ENCODE peak calls at places on chromosomes 7 and 10, in seven cellular contexts. J is CD4-positive, alpha-beta memory T cell; E is cardiac fibroblast; S is MM.1S; Q is dorsolateral prefrontal cortex; B is ovary; T is cardiac muscle cell. D is an unnamed sample.
A peak's percentile ranks its signal among the peaks of the same experiment; 100 is the strongest.

GRCh38 chr7:366171-366916 is 76.4 kb downstream of the FOXL3 start:
- DNase-seq in J (no peak), E (peak; percentile 12), S (no peak), Q (no peak), B (no peak), T (peak; percentile 21), D (no peak)

GRCh38 chr7:45882465-45882810 is 5.8 kb upstream of the IGFBP1 start:
- DNase-seq in J (no peak), E (no peak), S (no peak), Q (no peak), B (no peak), T (no peak), D (no peak)

GRCh38 chr7:7190142-7190541 is 7.8 kb downstream of the C1GALT1 start:
- DNase-seq in J (no peak), E (peak; percentile 85), S (no peak), Q (no peak), B (no peak), T (peak; percentile 90), D (no peak)

GRCh38 chr7:100583132-100584045 is 2.5 kb downstream of the LRCH4 start:
- DNase-seq in J (peak; percentile 69), E (peak; percentile 85), S (peak; percentile 42), Q (no peak), B (peak; percentile 66), T (peak; percentile 81), D (no peak)

GRCh38 chr7:55432937-55433784 is 68.0 kb downstream of the LANCL2 start:
- DNase-seq in J (peak; percentile 45), E (peak; percentile 44), S (peak; percentile 48), Q (no peak), B (no peak), T (peak; percentile 47), D (peak; percentile 69)

GRCh38 chr7:22631730-22632129 is 95.3 kb upstream of the IL6 start:
- DNase-seq in J (no peak), E (no peak), S (no peak), Q (no peak), B (no peak), T (peak; percentile 14), D (no peak)

GRCh38 chr10:86815640-86816039 is 59.2 kb downstream of the BMPR1A start:
- DNase-seq in J (no peak), E (no peak), S (no peak), Q (no peak), B (no peak), T (no peak), D (no peak)

GRCh38 chr7:158549176-158549833 is 38.3 kb downstream of the PTPRN2 start:
- DNase-seq in J (no peak), E (peak; percentile 48), S (no peak), Q (peak; percentile 75), B (peak; percentile 40), T (peak; percentile 26), D (peak; percentile 61)

GRCh38 chr10:86795353-86795752 is 38.9 kb downstream of the BMPR1A start:
- DNase-seq in J (no peak), E (peak; percentile 86), S (no peak), Q (no peak), B (no peak), T (peak; percentile 87), D (no peak)

GRCh38 chr7:107857541-107857912 is 33.5 kb upstream of the DLD start:
- DNase-seq in J (no peak), E (peak; percentile 18), S (no peak), Q (no peak), B (no peak), T (peak; percentile 30), D (no peak)

DNA sequence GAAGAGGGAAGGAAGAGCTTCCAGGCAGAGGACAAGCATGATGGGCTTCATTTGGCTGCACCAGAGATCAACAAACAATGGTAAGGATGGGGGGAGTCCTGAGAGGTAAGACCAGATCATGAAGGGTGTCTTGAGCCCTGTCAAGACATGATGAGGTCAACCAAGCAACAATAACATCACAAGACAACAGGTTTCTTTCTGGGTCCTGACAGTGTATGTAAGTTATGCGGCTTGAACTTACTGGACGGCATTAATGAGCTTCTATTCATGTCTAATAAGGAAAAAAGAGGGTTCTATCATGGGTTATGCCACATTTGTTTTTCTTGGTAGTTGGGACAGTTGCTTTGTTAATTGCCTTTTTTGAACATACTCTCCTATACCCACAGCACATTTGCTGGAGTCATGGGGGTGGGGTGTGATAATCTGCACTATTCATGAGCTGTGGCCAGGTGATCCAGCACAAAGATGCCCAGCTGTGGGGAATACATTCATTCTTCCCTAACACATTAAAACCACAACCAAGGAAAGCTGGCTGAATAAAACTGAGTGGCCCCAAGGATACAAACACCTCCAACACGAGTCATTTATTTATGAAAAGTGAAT is 168.8 kb upstream of the KLF14 start:
- DNase-seq in J (no peak), E (no peak), S (no peak), Q (no peak), B (no peak), T (no peak), D (no peak)
- H3K4me3 ChIP-seq in J (no peak overlapping the region), E (peak overlapping the region; percentile 9), S (no peak overlapping the region), Q (no peak overlapping the region), B (no peak overlapping the region), T (no peak overlapping the region), D (no peak overlapping the region)

GRCh38 chr10:60781678-60782077 is 3.4 kb downstream of the CDK1 start:
- DNase-seq in J (no peak), E (no peak), S (no peak), Q (no peak), B (no peak), T (no peak), D (no peak)
- H3K4me3 ChIP-seq in J (no peak overlapping the region), E (no peak overlapping the region), S (no peak overlapping the region), Q (no peak overlapping the region), B (no peak overlapping the region), T (no peak overlapping the region), D (no peak overlapping the region)

DNA sequence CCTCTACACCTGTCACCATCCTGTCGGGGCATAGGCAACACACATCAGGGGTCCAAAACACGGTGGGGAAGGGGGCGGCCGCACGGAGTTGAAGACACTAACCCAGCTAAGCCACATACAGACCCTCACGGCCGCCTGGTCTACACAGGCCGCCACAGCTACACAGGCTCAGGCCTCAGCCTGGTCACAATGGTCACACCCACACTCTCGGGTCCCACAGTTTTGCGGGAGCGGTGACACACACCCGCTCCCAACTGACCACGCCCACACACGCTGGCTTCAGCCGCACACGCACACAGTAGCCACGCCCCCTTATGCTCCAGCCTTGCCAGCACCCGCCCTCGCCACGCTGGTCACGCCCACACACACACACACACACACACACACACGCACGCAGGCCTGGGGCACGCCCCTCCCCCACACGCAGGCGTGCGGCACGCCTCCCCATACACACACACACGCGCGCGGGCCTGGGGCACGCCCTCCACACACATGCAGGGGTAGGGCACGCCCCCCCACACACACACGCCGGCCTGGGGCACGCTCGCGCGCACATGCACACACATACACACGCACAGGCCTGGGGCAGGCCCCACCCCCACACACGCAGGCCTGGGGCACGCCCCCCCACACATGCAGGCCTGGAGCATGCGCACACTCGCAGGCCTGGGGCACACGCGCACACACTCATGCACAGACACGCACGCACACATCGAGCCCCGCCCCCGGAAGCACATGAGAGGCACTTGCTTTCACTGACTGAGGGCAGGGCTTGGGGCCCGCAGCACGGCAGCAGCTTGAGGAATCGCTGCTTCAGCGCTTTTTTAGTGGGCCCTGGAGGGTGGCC is 12.3 kb upstream of the OGA start:
- DNase-seq in J (peak; percentile 96), E (peak; percentile 92), S (peak; percentile 91), Q (peak; percentile 80), B (peak; percentile 95), T (peak; percentile 91), D (no peak)
- H3K4me3 ChIP-seq in J (peak overlapping the region; percentile 57), E (peak overlapping the region; percentile 57), S (peak overlapping the region; percentile 76), Q (peak overlapping the region; percentile 54), B (peak overlapping the region; percentile 41), T (peak overlapping the region; percentile 26), D (no peak overlapping the region)

DNA sequence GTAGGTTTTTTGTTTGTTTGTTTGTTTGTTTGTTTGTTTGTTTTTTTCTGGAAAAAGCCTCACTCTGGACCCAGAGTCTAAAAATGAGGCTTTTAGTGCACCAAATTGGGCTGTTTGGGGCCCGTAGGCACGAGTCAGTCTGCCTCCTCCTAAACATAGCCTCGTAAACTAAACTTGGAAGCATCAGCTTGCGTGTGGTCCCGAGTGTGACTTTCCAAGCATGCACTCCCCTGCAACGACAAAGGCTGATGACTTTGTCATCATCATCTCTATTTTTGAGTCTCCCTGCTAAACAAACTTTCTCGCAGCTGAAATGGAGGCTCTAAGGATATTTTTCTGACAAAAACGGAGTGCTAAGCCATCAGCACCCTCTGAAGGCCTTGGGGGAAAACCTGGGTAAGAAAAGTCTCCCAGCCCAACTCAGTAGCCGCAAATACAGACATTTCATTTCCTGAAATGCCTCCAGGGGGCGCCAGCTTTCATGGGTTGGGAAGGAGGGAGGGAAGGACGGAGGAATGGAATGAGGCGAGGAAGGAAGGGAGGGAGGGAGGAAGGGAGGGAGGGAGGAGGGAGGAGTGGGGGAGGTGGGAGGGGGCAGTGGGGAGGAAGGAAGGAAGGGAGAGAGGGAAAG is 245.9 kb downstream of the KCNMA1 start:
- DNase-seq in J (no peak), E (peak; percentile 89), S (peak; percentile 48), Q (peak; percentile 74), B (peak; percentile 83), T (peak; percentile 88), D (peak; percentile 91)
- H3K4me3 ChIP-seq in J (no peak overlapping the region), E (no peak overlapping the region), S (no peak overlapping the region), Q (no peak overlapping the region), B (no peak overlapping the region), T (no peak overlapping the region), D (no peak overlapping the region)

GRCh38 chr10:97179311-97179710 is 6.4 kb downstream of the SLIT1 start:
- DNase-seq in J (no peak), E (no peak), S (no peak), Q (no peak), B (no peak), T (no peak), D (no peak)
- H3K4me3 ChIP-seq in J (no peak overlapping the region), E (no peak overlapping the region), S (no peak overlapping the region), Q (peak overlapping the region; percentile 49), B (no peak overlapping the region), T (no peak overlapping the region), D (no peak overlapping the region)

DNA sequence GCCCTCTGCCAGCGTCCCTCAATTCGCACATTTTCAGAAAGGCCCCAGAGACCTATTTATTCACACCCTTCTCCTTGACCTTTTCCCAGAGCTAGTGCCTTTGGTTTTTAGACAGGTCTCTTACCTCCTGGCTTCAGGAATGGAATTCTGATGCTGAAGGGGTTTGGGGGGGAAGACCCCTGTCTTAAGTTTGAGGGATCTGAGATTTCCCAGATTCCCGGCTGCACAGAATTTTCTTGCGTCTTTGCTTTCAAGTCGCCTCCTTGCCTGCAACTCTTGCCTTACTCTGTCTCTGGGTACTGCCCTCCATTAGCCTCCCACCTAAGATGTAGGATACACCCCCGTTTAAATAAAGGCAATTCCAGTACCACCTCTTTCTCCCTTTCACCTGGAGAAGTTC is 1.9 kb downstream of the GATA3 start:
- DNase-seq in J (no peak), E (no peak), S (no peak), Q (no peak), B (no peak), T (no peak), D (no peak)
- H3K4me3 ChIP-seq in J (peak overlapping the region; percentile 71), E (no peak overlapping the region), S (no peak overlapping the region), Q (no peak overlapping the region), B (no peak overlapping the region), T (peak overlapping the region; percentile 59), D (no peak overlapping the region)